ENCODE peak calls at places on chromosomes 3 and 15, in four cellular contexts. M, I, C and H are unnamed samples.
A peak's percentile ranks its signal among the peaks of the same experiment; 100 is the strongest.

GRCh38 chr15:68650901-68651709 is 72.3 kb downstream of the CORO2B start:
- DNase-seq in M (peak; percentile 60), C (no peak), I (peak; percentile 94), H (peak; percentile 94)

GRCh38 chr3:27633224-27633545 is 88.9 kb downstream of the EOMES start:
- DNase-seq in M (peak; percentile 67), C (peak; percentile 54), I (no peak), H (no peak)

GRCh38 chr3:14113964-14114667 is 10.6 kb downstream of the CHCHD4 start:
- DNase-seq in M (no peak), I (no peak), C (no peak), H (peak; percentile 40)

GRCh38 chr15:100529556-100529955 is 806 bp upstream of the CERS3 start:
- DNase-seq in I (no peak), M (no peak), C (no peak), H (no peak)

GRCh38 chr15:52523646-52524045 is 5.0 kb downstream of the MYO5A start:
- DNase-seq in M (peak; percentile 33), I (no peak), C (no peak), H (peak; percentile 14)

GRCh38 chr3:63135362-63135761 is 142.7 kb upstream of the SYNPR start:
- DNase-seq in C (no peak), M (peak; percentile 15), I (peak; percentile 37), H (peak; percentile 69)

GRCh38 chr15:84955089-84955848 is 26.4 kb upstream of the PDE8A start:
- DNase-seq in M (peak; percentile 37), I (peak; percentile 70), C (peak; percentile 84), H (peak; percentile 83)

GRCh38 chr3:59052803-59053411 is 3.1 kb upstream of the CFAP20DC start:
- DNase-seq in I (peak; percentile 11), C (peak; percentile 66), M (peak; percentile 24), H (peak; percentile 77)

GRCh38 chr3:136464502-136464901 is 214.4 kb downstream of the PCCB start:
- DNase-seq in I (no peak), C (no peak), M (no peak), H (no peak)

GRCh38 chr3:7285502-7285901 is 424.6 kb downstream of the GRM7 start:
- DNase-seq in M (no peak), C (peak; percentile 44), I (no peak), H (peak; percentile 49)

GRCh38 chr15:84879088-84879780 is 5.2 kb upstream of the SLC28A1 start:
- DNase-seq in C (no peak), M (no peak), I (no peak), H (no peak)

GRCh38 chr3:23805881-23806321 is at the start of gene UBE2E1:
- DNase-seq in C (peak; percentile 81), I (peak; percentile 67), M (peak; percentile 68), H (peak; percentile 63)

GRCh38 chr3:196604548-196604947 is 34.9 kb upstream of the NRROS start:
- DNase-seq in M (no peak), I (no peak), C (no peak), H (no peak)